ENCODE peak calls at places on chromosomes 3 and 15, in five cellular contexts. I is stimulated activated CD4-positive, alpha-beta T cell treated with anti-CD3 and anti-CD28 coated beads, Interleukin-12 subunit alpha, Interleukin-12 subunit beta, amount 100 ng/mL, for 4 hours; V is NCI-H1436; F is mesothelial cell of epicardium; P is osteocyte. T is an unnamed sample.

GRCh38 chr3:41683666-41684350 is 278.1 kb downstream of the ULK4 start:
- DNase-seq in I (no peak), V (no peak), F (no peak), P (no peak), T (no peak)

GRCh38 chr3:38150780-38151528 is 12.5 kb downstream of the MYD88 start:
- DNase-seq in I (no peak), V (no peak), F (no peak), P (no peak), T (no peak)

GRCh38 chr15:66827039-66827697 is 125.1 kb downstream of the SMAD6 start:
- DNase-seq in I (no peak), V (no peak), F (no peak), P (no peak), T (no peak)

GRCh38 chr3:144105542-144105941 is 133.9 kb downstream of the DIPK2A start:
- DNase-seq in I (no peak), V (no peak), F (no peak), P (no peak), T (no peak)

GRCh38 chr15:33623010-33623409 is 312.2 kb downstream of the RYR3 start:
- DNase-seq in I (no peak), V (no peak), F (no peak), P (no peak), T (no peak)

GRCh38 chr15:45268135-45268534 is 16.1 kb downstream of the SLC28A2 start:
- DNase-seq in I (no peak), V (no peak), F (no peak), P (no peak), T (no peak)

GRCh38 chr3:177419904-177420601 is 222.8 kb upstream of the TBL1XR1 start:
- DNase-seq in I (no peak), V (no peak), F (no peak), P (no peak), T (no peak)

GRCh38 chr3:98733055-98733777 is 29.9 kb upstream of the ST3GAL6 start:
- DNase-seq in I (no peak), V (no peak), F (peak), P (no peak), T (no peak)

GRCh38 chr3:114880078-114880477 is 267.0 kb downstream of the ZBTB20 start:
- DNase-seq in I (no peak), V (peak), F (peak), P (no peak), T (no peak)

GRCh38 chr15:62887113-62887570 is 155.4 kb upstream of the TPM1 start:
- DNase-seq in I (no peak), V (no peak), F (no peak), P (no peak), T (no peak)

GRCh38 chr3:143482106-143483088 is 362.8 kb downstream of the CHST2 start:
- DNase-seq in I (no peak), V (no peak), F (no peak), P (no peak), T (no peak)

GRCh38 chr3:152100491-152101086 is 168.1 kb upstream of the MBNL1 start:
- DNase-seq in I (no peak), V (no peak), F (no peak), P (no peak), T (no peak)

GRCh38 chr15:81000626-81001179 is at the start of gene TLNRD1:
- DNase-seq in I (peak), V (peak), F (peak), P (peak), T (no peak)

GRCh38 chr15:49083471-49084284 is 37.4 kb upstream of the SECISBP2L start:
- DNase-seq in I (no peak), V (no peak), F (no peak), P (no peak), T (no peak)

GRCh38 chr3:3519266-3519665 is 280.0 kb upstream of the LRRN1 start:
- DNase-seq in I (no peak), V (no peak), F (no peak), P (no peak), T (no peak)

GRCh38 chr3:188061133-188061532 is 92.8 kb upstream of the LPP start:
- DNase-seq in I (peak), V (peak), F (no peak), P (no peak), T (no peak)

GRCh38 chr3:51968883-51969674 is 1.8 kb upstream of the PCBP4 start:
- DNase-seq in I (no peak), V (no peak), F (no peak), P (no peak), T (no peak)

GRCh38 chr15:52082197-52083036 is 30.2 kb downstream of the BCL2L10 start:
- DNase-seq in I (no peak), V (no peak), F (no peak), P (peak), T (no peak)

GRCh38 chr3:62529230-62529629 is 155.9 kb upstream of the FEZF2 start:
- DNase-seq in I (no peak), V (no peak), F (peak), P (no peak), T (no peak)

GRCh38 chr15:71186267-71186666 is 71.0 kb downstream of the THSD4 start:
- DNase-seq in I (no peak), V (no peak), F (no peak), P (peak), T (no peak)

GRCh38 chr15:44775923-44776322 is 39.6 kb downstream of the TRIM69 start:
- DNase-seq in I (no peak), V (peak), F (no peak), P (no peak), T (no peak)

GRCh38 chr3:76436895-76437294 is 603.0 kb upstream of the ROBO2 start:
- DNase-seq in I (no peak), V (no peak), F (no peak), P (no peak), T (no peak)

GRCh38 chr15:65344214-65344908 is 33.4 kb downstream of the IGDCC3 start:
- DNase-seq in I (no peak), V (no peak), F (no peak), P (no peak), T (no peak)

GRCh38 chr3:141556034-141556433 is 69.2 kb downstream of the RASA2 start:
- DNase-seq in I (no peak), V (no peak), F (no peak), P (no peak), T (no peak)

GRCh38 chr15:101562428-101563059 is 73.0 kb upstream of the PCSK6 start:
- DNase-seq in I (no peak), V (no peak), F (no peak), P (no peak), T (peak)

GRCh38 chr3:38003371-38003816 is 12.8 kb downstream of the VILL start:
- DNase-seq in I (peak), V (no peak), F (peak), P (no peak), T (no peak)

GRCh38 chr15:35980719-35981118 is 434.8 kb upstream of the DPH6 start:
- DNase-seq in I (no peak), V (no peak), F (no peak), P (no peak), T (no peak)

GRCh38 chr15:82048809-82049208 is 3.0 kb upstream of the MEX3B start:
- DNase-seq in I (no peak), V (no peak), F (no peak), P (no peak), T (no peak)

GRCh38 chr15:73414876-73415275 is 28.1 kb upstream of the REC114 start:
- DNase-seq in I (no peak), V (no peak), F (no peak), P (peak), T (no peak)

GRCh38 chr3:123090700-123091585 is 24.1 kb downstream of the PDIA5 start:
- DNase-seq in I (no peak), V (peak), F (no peak), P (no peak), T (no peak)

GRCh38 chr3:185992801-185993467 is 55.1 kb upstream of the TRA2B start:
- DNase-seq in I (no peak), V (no peak), F (no peak), P (peak), T (no peak)

GRCh38 chr3:187986514-187986934 is 167.4 kb upstream of the LPP start:
- DNase-seq in I (peak), V (no peak), F (no peak), P (no peak), T (no peak)

GRCh38 chr3:173889522-173890055 is 492.0 kb downstream of the NLGN1 start:
- DNase-seq in I (no peak), V (no peak), F (no peak), P (no peak), T (no peak)

GRCh38 chr3:51887620-51888019 is 12.2 kb upstream of the IQCF5 start:
- DNase-seq in I (no peak), V (no peak), F (no peak), P (no peak), T (no peak)

GRCh38 chr3:194423317-194423716 is 24.3 kb upstream of the GP5 start:
- DNase-seq in I (no peak), V (no peak), F (no peak), P (no peak), T (no peak)

GRCh38 chr3:175107231-175107630 is 248.1 kb downstream of the NAALADL2 start:
- DNase-seq in I (no peak), V (no peak), F (no peak), P (no peak), T (no peak)

GRCh38 chr3:36832406-36832805 is 68.1 kb upstream of the DCLK3 start:
- DNase-seq in I (no peak), V (no peak), F (no peak), P (no peak), T (no peak)